ENCODE peak calls at places on chromosomes 1 and 21, in five cellular contexts. R is EL, F is AG08396, G is NCI-H774, O is ELR. H is an unnamed sample.

GRCh38 chr1:229170274-229170673 is 100.6 kb upstream of the RAB4A start:
- DNase-seq in R (no peak), F (no peak), G (no peak), O (no peak), H (no peak)

GRCh38 chr1:100229681-100230443 is 19.8 kb downstream of the DBT start:
- DNase-seq in R (no peak), F (no peak), G (no peak), O (no peak), H (no peak)

GRCh38 chr1:147641695-147642592 is 28.4 kb downstream of the ACP6 start:
- DNase-seq in R (peak), F (peak), G (peak), O (peak), H (peak)

GRCh38 chr1:205507896-205508714 is 3.6 kb downstream of the CDK18 start:
- DNase-seq in R (no peak), F (no peak), G (no peak), O (no peak), H (no peak)

GRCh38 chr21:14957836-14958235 is 107.0 kb downstream of the NRIP1 start:
- DNase-seq in R (no peak), F (no peak), G (no peak), O (no peak), H (no peak)

GRCh38 chr1:33368431-33368830 is 47.5 kb upstream of the A3GALT2 start:
- DNase-seq in R (no peak), F (no peak), G (no peak), O (no peak), H (no peak)

GRCh38 chr1:20896824-20897223 is 109.7 kb upstream of the HP1BP3 start:
- DNase-seq in R (no peak), F (no peak), G (peak), O (no peak), H (no peak)

GRCh38 chr1:119637719-119638118 is 10.3 kb downstream of the ZNF697 start:
- DNase-seq in R (no peak), F (no peak), G (peak), O (no peak), H (no peak)

GRCh38 chr1:4736254-4736653 is 81.8 kb downstream of the AJAP1 start:
- DNase-seq in R (no peak), F (no peak), G (no peak), O (no peak), H (no peak)

GRCh38 chr1:62325076-62325475 is 5.8 kb upstream of the KANK4 start:
- DNase-seq in R (peak), F (no peak), G (no peak), O (peak), H (peak)